ENCODE peak calls at places on chromosomes 6 and 20, in four cellular contexts. One of them, this sample, is unnamed.

GRCh38 chr6:107698146-107698545 is 126.0 kb downstream of the SCML4 start:
- DNase-seq in activated gamma-delta T cell treated with anti-CD3 and anti-CD28 coated beads, Interleukin-2, amount 50 U/mL, for 16 hours: no peak
- DNase-seq in COR-L47: no peak
- DNase-seq in psoas muscle: no peak
- DNase-seq in this sample: no peak

GRCh38 chr6:20238688-20239587 is 26.7 kb upstream of the MBOAT1 start:
- DNase-seq in activated gamma-delta T cell treated with anti-CD3 and anti-CD28 coated beads, Interleukin-2, amount 50 U/mL, for 16 hours: no peak
- DNase-seq in COR-L47: no peak
- DNase-seq in psoas muscle: no peak
- DNase-seq in this sample: no peak

GRCh38 chr6:129502261-129502660 is 207.7 kb downstream of the ARHGAP18 start:
- DNase-seq in activated gamma-delta T cell treated with anti-CD3 and anti-CD28 coated beads, Interleukin-2, amount 50 U/mL, for 16 hours: no peak
- DNase-seq in COR-L47: no peak
- DNase-seq in psoas muscle: no peak
- DNase-seq in this sample: no peak

GRCh38 chr20:57451759-57452661 is 60.8 kb downstream of the RBM38 start:
- DNase-seq in activated gamma-delta T cell treated with anti-CD3 and anti-CD28 coated beads, Interleukin-2, amount 50 U/mL, for 16 hours: no peak
- DNase-seq in COR-L47: no peak
- DNase-seq in psoas muscle: no peak
- DNase-seq in this sample: no peak

GRCh38 chr6:6918216-6918983 is 189.4 kb upstream of the RREB1 start:
- DNase-seq in activated gamma-delta T cell treated with anti-CD3 and anti-CD28 coated beads, Interleukin-2, amount 50 U/mL, for 16 hours: peak; percentile 54
- DNase-seq in COR-L47: no peak
- DNase-seq in psoas muscle: no peak
- DNase-seq in this sample: peak; percentile 58

GRCh38 chr6:143822584-143823024 is 20.5 kb upstream of the LTV1 start:
- DNase-seq in activated gamma-delta T cell treated with anti-CD3 and anti-CD28 coated beads, Interleukin-2, amount 50 U/mL, for 16 hours: no peak
- DNase-seq in COR-L47: no peak
- DNase-seq in psoas muscle: no peak
- DNase-seq in this sample: no peak

GRCh38 chr6:47414517-47415167 is 62.9 kb upstream of the CD2AP start:
- DNase-seq in activated gamma-delta T cell treated with anti-CD3 and anti-CD28 coated beads, Interleukin-2, amount 50 U/mL, for 16 hours: no peak
- DNase-seq in COR-L47: no peak
- DNase-seq in psoas muscle: no peak
- DNase-seq in this sample: peak; percentile 48

GRCh38 chr6:117263353-117263927 is 1.9 kb upstream of the VGLL2 start:
- DNase-seq in activated gamma-delta T cell treated with anti-CD3 and anti-CD28 coated beads, Interleukin-2, amount 50 U/mL, for 16 hours: no peak
- DNase-seq in COR-L47: no peak
- DNase-seq in psoas muscle: no peak
- DNase-seq in this sample: no peak

GRCh38 chr6:3623451-3624267 is 127.9 kb downstream of the PXDC1 start:
- DNase-seq in activated gamma-delta T cell treated with anti-CD3 and anti-CD28 coated beads, Interleukin-2, amount 50 U/mL, for 16 hours: no peak
- DNase-seq in COR-L47: no peak
- DNase-seq in psoas muscle: no peak
- DNase-seq in this sample: no peak

GRCh38 chr6:16302721-16303552 is 64.5 kb downstream of the GMPR start:
- DNase-seq in activated gamma-delta T cell treated with anti-CD3 and anti-CD28 coated beads, Interleukin-2, amount 50 U/mL, for 16 hours: no peak
- DNase-seq in COR-L47: no peak
- DNase-seq in psoas muscle: no peak
- DNase-seq in this sample: no peak

GRCh38 chr6:46592046-46592445 is 60.6 kb downstream of the CYP39A1 start:
- DNase-seq in activated gamma-delta T cell treated with anti-CD3 and anti-CD28 coated beads, Interleukin-2, amount 50 U/mL, for 16 hours: no peak
- DNase-seq in COR-L47: no peak
- DNase-seq in psoas muscle: no peak
- DNase-seq in this sample: no peak

GRCh38 chr20:12577213-12577612 is 431.6 kb upstream of the SPTLC3 start:
- DNase-seq in activated gamma-delta T cell treated with anti-CD3 and anti-CD28 coated beads, Interleukin-2, amount 50 U/mL, for 16 hours: no peak
- DNase-seq in COR-L47: no peak
- DNase-seq in psoas muscle: no peak
- DNase-seq in this sample: no peak

GRCh38 chr6:107448776-107449175 is 10.6 kb downstream of the PDSS2 start:
- DNase-seq in activated gamma-delta T cell treated with anti-CD3 and anti-CD28 coated beads, Interleukin-2, amount 50 U/mL, for 16 hours: no peak
- DNase-seq in COR-L47: no peak
- DNase-seq in psoas muscle: no peak
- DNase-seq in this sample: no peak

GRCh38 chr6:149859368-149859767 is 4.8 kb downstream of the LRP11 start:
- DNase-seq in activated gamma-delta T cell treated with anti-CD3 and anti-CD28 coated beads, Interleukin-2, amount 50 U/mL, for 16 hours: no peak
- DNase-seq in COR-L47: no peak
- DNase-seq in psoas muscle: no peak
- DNase-seq in this sample: no peak

GRCh38 chr6:75526502-75527127 is 33.0 kb upstream of the FILIP1 start:
- DNase-seq in activated gamma-delta T cell treated with anti-CD3 and anti-CD28 coated beads, Interleukin-2, amount 50 U/mL, for 16 hours: peak; percentile 17
- DNase-seq in COR-L47: peak; percentile 42
- DNase-seq in psoas muscle: peak; percentile 15
- DNase-seq in this sample: peak; percentile 20

GRCh38 chr6:105515054-105515453 is 112.2 kb upstream of the PREP start:
- DNase-seq in activated gamma-delta T cell treated with anti-CD3 and anti-CD28 coated beads, Interleukin-2, amount 50 U/mL, for 16 hours: no peak
- DNase-seq in COR-L47: no peak
- DNase-seq in psoas muscle: no peak
- DNase-seq in this sample: no peak

GRCh38 chr6:137165375-137166246 is 7.8 kb downstream of the IL22RA2 start:
- DNase-seq in activated gamma-delta T cell treated with anti-CD3 and anti-CD28 coated beads, Interleukin-2, amount 50 U/mL, for 16 hours: peak; percentile 3
- DNase-seq in COR-L47: no peak
- DNase-seq in psoas muscle: no peak
- DNase-seq in this sample: peak; percentile 22

GRCh38 chr6:45212976-45213375 is 115.2 kb upstream of the RUNX2 start:
- DNase-seq in activated gamma-delta T cell treated with anti-CD3 and anti-CD28 coated beads, Interleukin-2, amount 50 U/mL, for 16 hours: no peak
- DNase-seq in COR-L47: no peak
- DNase-seq in psoas muscle: no peak
- DNase-seq in this sample: no peak

GRCh38 chr20:48231253-48231652 is 446.0 kb upstream of the SULF2 start:
- DNase-seq in activated gamma-delta T cell treated with anti-CD3 and anti-CD28 coated beads, Interleukin-2, amount 50 U/mL, for 16 hours: no peak
- DNase-seq in COR-L47: no peak
- DNase-seq in psoas muscle: no peak
- DNase-seq in this sample: no peak

GRCh38 chr20:5658897-5659296 is 91.3 kb upstream of the SHLD1 start:
- DNase-seq in activated gamma-delta T cell treated with anti-CD3 and anti-CD28 coated beads, Interleukin-2, amount 50 U/mL, for 16 hours: peak; percentile 3
- DNase-seq in COR-L47: peak; percentile 4
- DNase-seq in psoas muscle: peak; percentile 67
- DNase-seq in this sample: no peak

GRCh38 chr6:33075568-33076405 is at the start of gene HLA-DPB1:
- DNase-seq in activated gamma-delta T cell treated with anti-CD3 and anti-CD28 coated beads, Interleukin-2, amount 50 U/mL, for 16 hours: no peak
- DNase-seq in COR-L47: no peak
- DNase-seq in psoas muscle: no peak
- DNase-seq in this sample: peak; percentile 70

GRCh38 chr6:82521369-82521768 is 157.8 kb downstream of the TPBG start:
- DNase-seq in activated gamma-delta T cell treated with anti-CD3 and anti-CD28 coated beads, Interleukin-2, amount 50 U/mL, for 16 hours: no peak
- DNase-seq in COR-L47: no peak
- DNase-seq in psoas muscle: no peak
- DNase-seq in this sample: no peak

GRCh38 chr20:5550738-5551529 is 199.3 kb upstream of the SHLD1 start:
- DNase-seq in activated gamma-delta T cell treated with anti-CD3 and anti-CD28 coated beads, Interleukin-2, amount 50 U/mL, for 16 hours: no peak
- DNase-seq in COR-L47: no peak
- DNase-seq in psoas muscle: no peak
- DNase-seq in this sample: no peak